ENCODE peak calls at places on chromosomes 7 and 10, in four cellular contexts. I, O, Z and N are unnamed samples.

GRCh38 chr7:29408841-29409243 is 154.8 kb upstream of the PRR15 start:
- DNase-seq in I (no peak), O (no peak), Z (no peak), N (peak; percentile 34)

GRCh38 chr10:4677296-4678021 is 148.5 kb upstream of the AKR1E2 start:
- DNase-seq in I (no peak), O (no peak), Z (no peak), N (no peak)

GRCh38 chr7:81482600-81483186 is 287.2 kb downstream of the HGF start:
- DNase-seq in Z (no peak), I (no peak), O (no peak), N (no peak)

GRCh38 chr10:44083719-44084400 is 301.0 kb downstream of the CXCL12 start:
- DNase-seq in O (no peak), Z (no peak), I (no peak), N (no peak)

GRCh38 chr10:132107947-132108877 is 42.5 kb downstream of the JAKMIP3 start:
- DNase-seq in Z (peak; percentile 27), I (no peak), O (no peak), N (no peak)

GRCh38 chr10:42939237-42939636 is 137.6 kb upstream of the RET start:
- DNase-seq in I (peak; percentile 58), O (no peak), Z (no peak), N (peak; percentile 35)

GRCh38 chr7:46490406-46490805 is 569.3 kb upstream of the IGFBP3 start:
- DNase-seq in I (no peak), O (no peak), Z (no peak), N (no peak)

GRCh38 chr10:13483073-13483472 is 45.7 kb downstream of the BEND7 start:
- DNase-seq in I (no peak), O (no peak), Z (no peak), N (no peak)

GRCh38 chr7:132531562-132531961 is 44.7 kb downstream of the PLXNA4 start:
- DNase-seq in Z (no peak), I (no peak), O (no peak), N (no peak)

GRCh38 chr10:33336606-33337334 is 2.3 kb upstream of the NRP1 start:
- DNase-seq in I (peak; percentile 80), Z (peak; percentile 58), O (peak; percentile 80), N (no peak)

GRCh38 chr10:128520191-128520815 is 394.1 kb upstream of the MKI67 start:
- DNase-seq in Z (no peak), I (no peak), O (no peak), N (no peak)

GRCh38 chr10:127563718-127564553 is 14.8 kb downstream of the NPS start:
- DNase-seq in I (no peak), O (peak; percentile 35), Z (no peak), N (peak; percentile 6)

GRCh38 chr7:50782376-50783208 is at the start of gene GRB10:
- DNase-seq in O (peak; percentile 48), I (no peak), Z (peak; percentile 58), N (no peak)

GRCh38 chr7:116418524-116418923 is 81.0 kb upstream of the CAV2 start:
- DNase-seq in O (no peak), I (no peak), Z (no peak), N (no peak)

GRCh38 chr7:75776295-75776971 is 4.4 kb upstream of the CCL26 start:
- DNase-seq in O (no peak), Z (no peak), I (no peak), N (peak; percentile 30)

GRCh38 chr10:52918714-52919316 is 146.2 kb upstream of the MBL2 start:
- DNase-seq in I (no peak), O (no peak), Z (no peak), N (no peak)

GRCh38 chr7:106779877-106780276 is 85.2 kb upstream of the PIK3CG start:
- DNase-seq in Z (peak; percentile 78), O (no peak), I (no peak), N (no peak)

GRCh38 chr7:42351313-42351935 is 114.4 kb upstream of the GLI3 start:
- DNase-seq in I (no peak), O (no peak), Z (no peak), N (no peak)

GRCh38 chr10:12350925-12351324 is 1.6 kb downstream of the CAMK1D start:
- DNase-seq in O (no peak), I (no peak), Z (no peak), N (no peak)

GRCh38 chr10:10131984-10132383 is 885.7 kb upstream of the CELF2 start:
- DNase-seq in Z (no peak), I (no peak), O (no peak), N (no peak)

GRCh38 chr10:114526497-114527238 is 122.4 kb upstream of the AFAP1L2 start:
- DNase-seq in Z (peak; percentile 86), I (peak; percentile 95), O (peak; percentile 66), N (peak; percentile 92)

GRCh38 chr7:149329787-149330334 is 67.9 kb downstream of the ZNF783 start:
- DNase-seq in Z (no peak), O (no peak), I (no peak), N (no peak)

GRCh38 chr7:118870187-118870586 is 645.7 kb downstream of the ANKRD7 start:
- DNase-seq in I (no peak), O (no peak), Z (no peak), N (no peak)

GRCh38 chr10:88986549-88987242 is 3.9 kb upstream of the FAS start:
- DNase-seq in I (no peak), Z (no peak), O (no peak), N (no peak)

GRCh38 chr7:50696810-50697582 is 85.7 kb downstream of the GRB10 start:
- DNase-seq in Z (no peak), I (no peak), O (no peak), N (no peak)

GRCh38 chr7:2478387-2478760 is 2.2 kb upstream of the GRIFIN start:
- DNase-seq in O (peak; percentile 69), I (no peak), Z (peak; percentile 81), N (peak; percentile 6)

GRCh38 chr7:98348726-98349474 is 52.0 kb downstream of the BAIAP2L1 start:
- DNase-seq in O (no peak), Z (peak; percentile 71), I (no peak), N (no peak)

GRCh38 chr7:108838143-108838542 is 268.5 kb downstream of the DNAJB9 start:
- DNase-seq in O (no peak), I (no peak), Z (no peak), N (no peak)

GRCh38 chr10:97023401-97024180 is 162.2 kb downstream of the SLIT1 start:
- DNase-seq in Z (no peak), I (no peak), O (no peak), N (no peak)

GRCh38 chr10:53952698-53953097 is 848.3 kb downstream of the PCDH15 start:
- DNase-seq in I (no peak), Z (no peak), O (no peak), N (no peak)

GRCh38 chr10:122255509-122256301 is 15.4 kb upstream of the BTBD16 start:
- DNase-seq in Z (no peak), I (peak; percentile 47), O (no peak), N (no peak)

DNA sequence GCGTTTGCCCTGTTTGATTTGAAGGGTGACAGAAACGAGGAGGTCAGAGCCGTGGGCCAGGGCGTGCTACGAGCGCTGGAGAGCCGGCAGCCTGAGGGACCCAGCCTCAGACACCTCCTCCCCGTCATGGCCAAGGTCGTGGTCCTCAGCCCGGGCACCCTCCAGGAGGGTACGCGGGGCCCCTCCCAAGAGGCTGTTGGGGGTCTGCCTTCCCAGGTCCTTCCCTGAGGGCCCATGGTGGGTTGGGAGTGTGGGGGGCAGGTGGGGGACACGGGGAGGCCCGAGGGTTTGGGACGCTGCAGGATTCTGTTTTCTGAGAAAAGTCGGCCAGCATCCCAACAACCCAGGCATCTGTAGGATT is 7.8 kb downstream of the AP5Z1 start:
- DNase-seq in I (peak; percentile 67), Z (no peak), O (no peak), N (no peak)
- H3K36me3 ChIP-seq in I (peaks cover 86% of the 10 kb centered on the region), Z (no peaks in the 10 kb centered on the region), O (peaks cover 25% of the 10 kb centered on the region), N (peaks cover 41% of the 10 kb centered on the region)

GRCh38 chr10:110509560-110509959 is 11.9 kb downstream of the DUSP5 start:
- DNase-seq in O (no peak), Z (no peak), I (no peak), N (no peak)
- H3K36me3 ChIP-seq in O (peaks cover 12% of the 10 kb centered on the region), Z (no peaks in the 10 kb centered on the region), I (peaks cover 52% of the 10 kb centered on the region), N (no peaks in the 10 kb centered on the region)

GRCh38 chr7:44469461-44469860 is 21.0 kb downstream of the NUDCD3 start:
- DNase-seq in I (no peak), Z (no peak), O (no peak), N (no peak)
- H3K36me3 ChIP-seq in I (peaks cover 56% of the 10 kb centered on the region), Z (no peaks in the 10 kb centered on the region), O (no peaks in the 10 kb centered on the region), N (no peaks in the 10 kb centered on the region)

GRCh38 chr7:30583181-30583580 is 11.5 kb upstream of the GARS1 start:
- DNase-seq in Z (no peak), O (no peak), I (no peak), N (no peak)
- H3K36me3 ChIP-seq in Z (no peaks in the 10 kb centered on the region), O (peaks cover 5% of the 10 kb centered on the region), I (peaks cover 66% of the 10 kb centered on the region), N (peaks cover 13% of the 10 kb centered on the region)

GRCh38 chr10:118308664-118309063 is 33.5 kb downstream of the FAM204A start:
- DNase-seq in I (no peak), Z (no peak), O (no peak), N (no peak)

GRCh38 chr10:118311505-118311904 is 30.6 kb downstream of the FAM204A start:
- DNase-seq in I (no peak), Z (no peak), O (no peak), N (no peak)

GRCh38 chr10:118307768-118308347 is 34.3 kb downstream of the FAM204A start:
- DNase-seq in I (no peak), O (no peak), Z (no peak), N (no peak)

GRCh38 chr10:118310822-118311221 is 31.3 kb downstream of the FAM204A start:
- DNase-seq in O (no peak), I (no peak), Z (no peak), N (no peak)

GRCh38 chr10:118309911-118310310 is 32.2 kb downstream of the FAM204A start:
- DNase-seq in I (no peak), O (no peak), Z (no peak), N (no peak)
- H3K36me3 ChIP-seq in I (peaks cover 74% of the 10 kb centered on the region), O (no peaks in the 10 kb centered on the region), Z (no peaks in the 10 kb centered on the region), N (peaks cover 21% of the 10 kb centered on the region)

DNA sequence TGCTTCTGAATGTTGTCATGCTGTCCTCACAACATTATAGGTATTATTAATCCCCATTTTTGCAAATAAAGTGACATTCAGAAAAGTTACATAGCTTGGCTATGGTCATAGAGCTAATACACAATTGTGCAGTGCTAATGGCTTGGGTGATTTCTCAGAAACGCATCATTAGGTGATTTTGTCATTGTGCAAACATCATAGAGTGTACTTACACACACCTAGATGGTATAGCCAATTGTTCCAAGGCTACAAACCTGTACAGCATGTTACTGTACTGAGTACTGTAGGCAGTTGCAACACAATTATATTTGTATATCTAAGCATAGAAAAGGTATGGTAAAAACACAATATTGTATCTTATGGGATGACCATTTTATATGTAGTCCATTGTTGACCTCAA is 91.0 kb downstream of the BTAF1 start:
- DNase-seq in Z (no peak), I (no peak), O (no peak), N (no peak)
- H3K36me3 ChIP-seq in Z (no peaks in the 10 kb centered on the region), I (peaks cover 82% of the 10 kb centered on the region), O (peaks cover 38% of the 10 kb centered on the region), N (peaks cover 45% of the 10 kb centered on the region)

GRCh38 chr10:251982-252582 is 116.8 kb downstream of the ZMYND11 start:
- DNase-seq in Z (no peak), I (no peak), O (no peak), N (no peak)

GRCh38 chr10:246431-246830 is 111.2 kb downstream of the ZMYND11 start:
- DNase-seq in Z (no peak), O (no peak), I (no peak), N (no peak)

GRCh38 chr10:244227-244626 is 109.0 kb downstream of the ZMYND11 start:
- DNase-seq in O (no peak), I (no peak), Z (no peak), N (no peak)

GRCh38 chr10:247480-247879 is 112.2 kb downstream of the ZMYND11 start:
- DNase-seq in O (no peak), Z (no peak), I (no peak), N (no peak)

GRCh38 chr10:248307-248706 is 113.1 kb downstream of the ZMYND11 start:
- DNase-seq in O (no peak), I (no peak), Z (no peak), N (peak; percentile 40)
- H3K36me3 ChIP-seq in O (peaks cover 38% of the 10 kb centered on the region), I (peaks cover 82% of the 10 kb centered on the region), Z (no peaks in the 10 kb centered on the region), N (peaks cover 28% of the 10 kb centered on the region)